ENCODE peak calls at places on chromosomes 6 and 20, in five cellular contexts. W is sciatic nerve; K is Ammon's horn; H is activated naive CD4-positive, alpha-beta T cell treated with anti-CD3 and anti-CD28 coated beads, Interleukin-2, amount 10 ng/mL, durations not matched to agents 7 days and 5 days; T is HAP-1. V is an unnamed sample.

GRCh38 chr6:44940367-44940766 is 387.8 kb upstream of the RUNX2 start:
- DNase-seq in W (no peak), K (no peak), H (no peak), T (no peak), V (no peak)

GRCh38 chr6:122832515-122833228 is 43.6 kb downstream of the SMPDL3A start:
- DNase-seq in W (no peak), K (no peak), H (no peak), T (no peak), V (no peak)

GRCh38 chr6:79810878-79811277 is 136.5 kb downstream of the ELOVL4 start:
- DNase-seq in W (no peak), K (no peak), H (no peak), T (no peak), V (no peak)

GRCh38 chr6:2038096-2038495 is 207.3 kb downstream of the GMDS start:
- DNase-seq in W (no peak), K (no peak), H (peak; percentile 67), T (no peak), V (peak; percentile 91)

GRCh38 chr6:29938746-29939508 is 3.4 kb upstream of the HLA-A start:
- DNase-seq in W (no peak), K (no peak), H (no peak), T (peak; percentile 23), V (no peak)

GRCh38 chr6:20020526-20020925 is 183.4 kb downstream of the ID4 start:
- DNase-seq in W (no peak), K (no peak), H (no peak), T (no peak), V (no peak)

GRCh38 chr20:63402178-63402859 is 41.2 kb upstream of the CHRNA4 start:
- DNase-seq in W (no peak), K (no peak), H (no peak), T (no peak), V (no peak)

GRCh38 chr6:153024401-153025017 is 22.0 kb upstream of the MTRF1L start:
- DNase-seq in W (no peak), K (peak; percentile 75), H (peak; percentile 50), T (peak; percentile 62), V (peak; percentile 52)

GRCh38 chr6:42201382-42201781 is 6.6 kb upstream of the GUCA1B start:
- DNase-seq in W (no peak), K (no peak), H (no peak), T (no peak), V (no peak)

GRCh38 chr6:137968901-137969300 is 101.8 kb downstream of the TNFAIP3 start:
- DNase-seq in W (no peak), K (no peak), H (no peak), T (no peak), V (no peak)

GRCh38 chr6:150544793-150545192 is 54.9 kb upstream of the PLEKHG1 start:
- DNase-seq in W (no peak), K (no peak), H (no peak), T (no peak), V (no peak)

V was measured in DND-41.